ENCODE peak calls at places on chromosome 22, in six cellular contexts. K, Z, D, H, L and X are unnamed samples.

GRCh38 chr22:44404341-44405020 is 91.7 kb upstream of the SHISAL1 start:
- DNase-seq in L (no peak), H (no peak), D (no peak), Z (no peak), K (no peak), X (no peak)

GRCh38 chr22:41574847-41575381 is 14.1 kb downstream of the CSDC2 start:
- DNase-seq in D (no peak), K (no peak), H (no peak), L (no peak), Z (peak; percentile 19), X (no peak)

GRCh38 chr22:25146906-25147754 is 52.5 kb upstream of the CRYBB3 start:
- DNase-seq in D (no peak), H (no peak), L (no peak), K (no peak), Z (no peak), X (no peak)

GRCh38 chr22:36197065-36197440 is 4.6 kb downstream of the APOL4 start:
- DNase-seq in H (peak; percentile 93), D (peak; percentile 77), K (peak; percentile 79), Z (peak; percentile 70), L (no peak), X (peak; percentile 94)

GRCh38 chr22:30601464-30601863 is 5.5 kb upstream of the TCN2 start:
- DNase-seq in L (no peak), H (no peak), D (no peak), Z (no peak), K (no peak), X (no peak)

GRCh38 chr22:20378110-20378509 is 15.8 kb upstream of the ZNF74 start:
- DNase-seq in L (no peak), K (no peak), D (no peak), H (peak; percentile 11), Z (no peak), X (no peak)

GRCh38 chr22:20798974-20799373 is 25.1 kb downstream of the SERPIND1 start:
- DNase-seq in H (no peak), L (no peak), D (no peak), Z (no peak), K (no peak), X (no peak)

GRCh38 chr22:50325444-50326224 is 1.2 kb downstream of the DENND6B start:
- DNase-seq in L (no peak), Z (no peak), K (no peak), D (peak; percentile 55), H (no peak), X (no peak)

GRCh38 chr22:22165936-22166710 is 78.5 kb upstream of the VPREB1 start:
- DNase-seq in D (no peak), K (no peak), H (no peak), Z (no peak), L (no peak), X (no peak)

GRCh38 chr22:17119481-17120202 is 1.5 kb downstream of the TMEM121B start:
- DNase-seq in Z (no peak), D (no peak), H (peak; percentile 84), L (peak; percentile 33), K (no peak), X (peak; percentile 80)

GRCh38 chr22:36330655-36331305 is 57.0 kb downstream of the MYH9 start:
- DNase-seq in H (no peak), L (no peak), Z (peak; percentile 63), K (no peak), D (peak; percentile 85), X (peak; percentile 92)

GRCh38 chr22:19848298-19849224 is 6.1 kb downstream of the GNB1L start:
- DNase-seq in K (no peak), L (peak; percentile 78), D (peak; percentile 45), H (no peak), Z (no peak), X (no peak)

GRCh38 chr22:35330258-35330861 is 30.7 kb downstream of the TOM1 start:
- DNase-seq in H (no peak), K (no peak), Z (peak; percentile 86), L (peak; percentile 52), D (peak; percentile 94), X (no peak)

GRCh38 chr22:30202531-30203006 is 44.0 kb downstream of the LIF start:
- DNase-seq in H (no peak), D (peak; percentile 66), Z (peak; percentile 69), K (no peak), L (no peak), X (no peak)

GRCh38 chr22:29346659-29347058 is 31.2 kb upstream of the RASL10A start:
- DNase-seq in H (no peak), D (no peak), Z (no peak), L (no peak), K (no peak), X (no peak)

GRCh38 chr22:44399196-44399837 is 86.6 kb upstream of the SHISAL1 start:
- DNase-seq in Z (no peak), K (no peak), L (no peak), H (peak; percentile 15), D (no peak), X (no peak)

GRCh38 chr22:27748355-27749168 is 53.0 kb downstream of the MN1 start:
- DNase-seq in H (peak; percentile 77), D (peak; percentile 81), K (peak; percentile 31), Z (peak; percentile 58), L (no peak), X (peak; percentile 67)

GRCh38 chr22:29330753-29331152 is 15.3 kb upstream of the RASL10A start:
- DNase-seq in K (no peak), Z (peak; percentile 77), D (peak; percentile 77), H (peak; percentile 47), L (no peak), X (peak; percentile 62)

GRCh38 chr22:39729141-39729934 is 158.8 kb downstream of the CACNA1I start:
- DNase-seq in L (no peak), D (no peak), Z (no peak), K (no peak), H (no peak), X (no peak)

GRCh38 chr22:22348127-22348814 is 103.7 kb downstream of the VPREB1 start:
- DNase-seq in Z (no peak), D (peak; percentile 4), L (no peak), H (peak; percentile 64), K (peak; percentile 31), X (peak; percentile 64)

GRCh38 chr22:39084666-39085065 is 7.6 kb downstream of the APOBEC3G start:
- DNase-seq in H (no peak), Z (no peak), K (no peak), L (no peak), D (no peak), X (no peak)

GRCh38 chr22:44386386-44387035 is 73.8 kb upstream of the SHISAL1 start:
- DNase-seq in H (no peak), D (no peak), K (no peak), Z (no peak), L (no peak), X (no peak)

GRCh38 chr22:38697055-38697980 is 3.4 kb downstream of the JOSD1 start:
- DNase-seq in L (peak; percentile 67), K (no peak), H (no peak), Z (peak; percentile 58), D (peak; percentile 53), X (peak; percentile 21)

GRCh38 chr22:19986410-19987341 is 29.9 kb downstream of the ARVCF start:
- DNase-seq in Z (peak; percentile 61), K (peak; percentile 78), L (peak; percentile 47), H (peak; percentile 82), D (peak; percentile 77), X (peak; percentile 90)

GRCh38 chr22:47284822-47285221 is 522.4 kb downstream of the TBC1D22A start:
- DNase-seq in Z (no peak), L (no peak), D (no peak), H (no peak), K (no peak), X (no peak)

GRCh38 chr22:39643311-39644083 is 72.9 kb downstream of the CACNA1I start:
- DNase-seq in L (no peak), H (no peak), K (no peak), Z (peak; percentile 46), D (no peak), X (no peak)

GRCh38 chr22:41983516-41983915 is 14.3 kb downstream of the SEPTIN3 start:
- DNase-seq in K (no peak), D (peak; percentile 48), Z (no peak), H (no peak), L (peak; percentile 76), X (no peak)

GRCh38 chr22:30565341-30565740 is 9.1 kb downstream of the GAL3ST1 start:
- DNase-seq in D (no peak), Z (peak; percentile 16), K (no peak), L (no peak), H (no peak), X (no peak)

GRCh38 chr22:36337365-36338130 is 50.2 kb downstream of the MYH9 start:
- DNase-seq in H (no peak), K (no peak), D (no peak), Z (no peak), L (no peak), X (no peak)

GRCh38 chr22:37566329-37566837 is 6.1 kb downstream of the CDC42EP1 start:
- DNase-seq in K (no peak), H (peak; percentile 28), L (no peak), Z (no peak), D (no peak), X (no peak)
- H2BK5ac ChIP-seq in K (no peak overlapping the region), H (no peak overlapping the region), L (peak overlapping the region; percentile 14), Z (no peak overlapping the region), D (no peak overlapping the region), X (no peak overlapping the region)

DNA sequence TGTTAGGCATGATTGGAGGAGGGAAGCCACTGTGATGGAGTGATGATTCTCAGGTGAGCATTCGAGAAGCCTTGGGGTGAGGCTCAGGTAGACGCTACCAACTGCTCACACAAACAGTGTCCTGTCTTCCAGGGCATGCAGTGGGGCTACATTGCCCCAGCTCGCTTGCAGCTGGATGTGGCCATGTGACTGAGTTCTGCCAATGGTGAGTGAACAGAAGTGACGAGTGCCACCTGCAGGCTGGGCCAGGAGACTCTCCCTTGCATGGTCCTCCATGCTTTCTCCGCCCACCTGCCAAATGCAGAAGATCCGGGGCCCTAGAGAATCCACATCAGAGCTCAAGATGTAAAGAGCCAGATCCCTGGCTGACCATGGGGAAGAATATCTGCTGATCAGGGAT is 195.9 kb downstream of the BCR start:
- DNase-seq in L (no peak), H (peak; percentile 80), Z (no peak), K (no peak), D (peak; percentile 13), X (peak; percentile 79)
- H2BK5ac ChIP-seq in L (no peak overlapping the region), H (no peak overlapping the region), Z (no peak overlapping the region), K (no peak overlapping the region), D (no peak overlapping the region), X (no peak overlapping the region)

DNA sequence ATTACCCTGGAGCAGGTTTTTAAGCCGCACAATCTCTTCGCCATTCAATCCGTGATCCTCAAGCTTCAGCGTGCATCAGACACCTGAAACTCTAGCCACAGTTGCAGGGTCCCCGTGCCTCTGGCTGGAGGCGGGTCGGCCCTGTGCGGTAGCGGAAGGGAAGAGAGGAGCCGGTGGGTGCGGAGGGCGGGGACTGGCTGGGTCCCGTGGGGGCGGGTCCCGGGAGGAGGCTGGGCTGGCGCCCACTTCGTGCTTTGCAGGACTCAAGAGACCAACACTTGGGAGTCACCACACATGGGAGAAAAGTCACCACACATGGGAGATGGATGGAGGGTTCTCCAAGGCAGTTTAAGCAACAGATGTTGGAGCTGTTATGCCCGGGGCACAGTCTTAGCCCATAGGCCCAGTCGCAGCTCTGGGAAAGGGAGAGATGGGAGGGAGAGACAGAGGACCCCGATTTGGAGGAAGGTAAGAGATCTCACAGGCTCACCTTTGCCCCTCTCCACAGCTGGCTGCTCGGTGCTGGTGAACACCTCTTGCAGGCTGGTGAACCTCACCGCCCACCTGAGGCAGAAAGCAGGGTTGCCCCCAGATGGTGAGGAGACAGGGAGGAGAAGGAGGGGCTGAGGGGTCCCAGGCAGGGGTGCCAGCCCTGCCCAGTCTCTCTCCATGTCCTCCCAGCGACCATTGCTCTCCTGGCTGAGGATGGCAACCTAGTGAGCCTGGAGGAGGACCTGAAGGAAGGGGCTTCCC is 965 bp downstream of the C22orf15 start:
- DNase-seq in L (no peak), Z (no peak), H (peak; percentile 74), K (no peak), D (no peak), X (peak; percentile 42)
- H2BK5ac ChIP-seq in L (no peak overlapping the region), Z (no peak overlapping the region), H (no peak overlapping the region), K (no peak overlapping the region), D (no peak overlapping the region), X (no peak overlapping the region)

GRCh38 chr22:46201059-46201757 is 48.9 kb downstream of the CDPF1 start:
- DNase-seq in K (no peak), H (peak; percentile 92), D (no peak), L (no peak), Z (no peak), X (peak; percentile 92)
- H2BK5ac ChIP-seq in K (no peak overlapping the region), H (no peak overlapping the region), D (no peak overlapping the region), L (no peak overlapping the region), Z (no peak overlapping the region), X (no peak overlapping the region)